ENCODE peak calls at places on chromosomes 13 and 19, in nine cellular contexts. One of them, this sample, is unnamed.

GRCh38 chr13:73168993-73169401 is 110.2 kb downstream of the KLF5 start:
- DNase-seq in NCI-H2081: no peak
- DNase-seq in activated CD8-positive, alpha-beta memory T cell treated with anti-CD3 and anti-CD28 coated beads, Interleukin-2, amount 50 U/mL, for 48 hours: no peak
- DNase-seq in left lung: no peak
- DNase-seq in heart right ventricle: no peak
- DNase-seq in stimulated activated CD4-positive, alpha-beta T cell treated with anti-CD3 and anti-CD28 coated beads, Interleukin-15, amount 100 ng/mL, for 48 hours: no peak
- DNase-seq in foreskin fibroblast: peak; percentile 29
- DNase-seq in endothelial cell: no peak
- DNase-seq in activated naive CD4-positive, alpha-beta T cell treated with anti-CD3 and anti-CD28 coated beads for 36 hours: no peak
- DNase-seq in this sample: no peak

GRCh38 chr19:7535035-7535992 is at the start of gene PNPLA6:
- DNase-seq in NCI-H2081: peak; percentile 90
- DNase-seq in activated CD8-positive, alpha-beta memory T cell treated with anti-CD3 and anti-CD28 coated beads, Interleukin-2, amount 50 U/mL, for 48 hours: peak; percentile 97
- DNase-seq in left lung: peak; percentile 98
- DNase-seq in heart right ventricle: peak; percentile 98
- DNase-seq in stimulated activated CD4-positive, alpha-beta T cell treated with anti-CD3 and anti-CD28 coated beads, Interleukin-15, amount 100 ng/mL, for 48 hours: peak; percentile 86
- DNase-seq in foreskin fibroblast: peak; percentile 98
- DNase-seq in endothelial cell: peak; percentile 96
- DNase-seq in activated naive CD4-positive, alpha-beta T cell treated with anti-CD3 and anti-CD28 coated beads for 36 hours: peak; percentile 95
- DNase-seq in this sample: peak; percentile 95

GRCh38 chr13:76745246-76746200 is 140.7 kb downstream of the KCTD12 start:
- DNase-seq in NCI-H2081: no peak
- DNase-seq in activated CD8-positive, alpha-beta memory T cell treated with anti-CD3 and anti-CD28 coated beads, Interleukin-2, amount 50 U/mL, for 48 hours: no peak
- DNase-seq in left lung: no peak
- DNase-seq in heart right ventricle: no peak
- DNase-seq in stimulated activated CD4-positive, alpha-beta T cell treated with anti-CD3 and anti-CD28 coated beads, Interleukin-15, amount 100 ng/mL, for 48 hours: no peak
- DNase-seq in foreskin fibroblast: no peak
- DNase-seq in endothelial cell: no peak
- DNase-seq in activated naive CD4-positive, alpha-beta T cell treated with anti-CD3 and anti-CD28 coated beads for 36 hours: no peak
- DNase-seq in this sample: peak; percentile 51

GRCh38 chr13:41456768-41457588 is at the start of gene RGCC:
- DNase-seq in NCI-H2081: peak; percentile 12
- DNase-seq in activated CD8-positive, alpha-beta memory T cell treated with anti-CD3 and anti-CD28 coated beads, Interleukin-2, amount 50 U/mL, for 48 hours: peak; percentile 97
- DNase-seq in left lung: peak; percentile 97
- DNase-seq in heart right ventricle: peak; percentile 83
- DNase-seq in stimulated activated CD4-positive, alpha-beta T cell treated with anti-CD3 and anti-CD28 coated beads, Interleukin-15, amount 100 ng/mL, for 48 hours: peak; percentile 88
- DNase-seq in foreskin fibroblast: peak; percentile 82
- DNase-seq in endothelial cell: peak; percentile 62
- DNase-seq in activated naive CD4-positive, alpha-beta T cell treated with anti-CD3 and anti-CD28 coated beads for 36 hours: peak; percentile 94
- DNase-seq in this sample: no peak

GRCh38 chr19:574658-575526 is 2.5 kb downstream of the BSG start:
- DNase-seq in NCI-H2081: no peak
- DNase-seq in activated CD8-positive, alpha-beta memory T cell treated with anti-CD3 and anti-CD28 coated beads, Interleukin-2, amount 50 U/mL, for 48 hours: no peak
- DNase-seq in left lung: peak; percentile 80
- DNase-seq in heart right ventricle: peak; percentile 69
- DNase-seq in stimulated activated CD4-positive, alpha-beta T cell treated with anti-CD3 and anti-CD28 coated beads, Interleukin-15, amount 100 ng/mL, for 48 hours: no peak
- DNase-seq in foreskin fibroblast: peak; percentile 73
- DNase-seq in endothelial cell: no peak
- DNase-seq in activated naive CD4-positive, alpha-beta T cell treated with anti-CD3 and anti-CD28 coated beads for 36 hours: no peak
- DNase-seq in this sample: no peak

GRCh38 chr13:73635166-73635787 is 498.9 kb downstream of the KLF12 start:
- DNase-seq in NCI-H2081: no peak
- DNase-seq in activated CD8-positive, alpha-beta memory T cell treated with anti-CD3 and anti-CD28 coated beads, Interleukin-2, amount 50 U/mL, for 48 hours: no peak
- DNase-seq in left lung: no peak
- DNase-seq in heart right ventricle: no peak
- DNase-seq in stimulated activated CD4-positive, alpha-beta T cell treated with anti-CD3 and anti-CD28 coated beads, Interleukin-15, amount 100 ng/mL, for 48 hours: no peak
- DNase-seq in foreskin fibroblast: no peak
- DNase-seq in endothelial cell: no peak
- DNase-seq in activated naive CD4-positive, alpha-beta T cell treated with anti-CD3 and anti-CD28 coated beads for 36 hours: no peak
- DNase-seq in this sample: no peak

GRCh38 chr19:56377105-56377924 is 16.0 kb downstream of the ZNF582 start:
- DNase-seq in NCI-H2081: no peak
- DNase-seq in activated CD8-positive, alpha-beta memory T cell treated with anti-CD3 and anti-CD28 coated beads, Interleukin-2, amount 50 U/mL, for 48 hours: no peak
- DNase-seq in left lung: no peak
- DNase-seq in heart right ventricle: no peak
- DNase-seq in stimulated activated CD4-positive, alpha-beta T cell treated with anti-CD3 and anti-CD28 coated beads, Interleukin-15, amount 100 ng/mL, for 48 hours: no peak
- DNase-seq in foreskin fibroblast: no peak
- DNase-seq in endothelial cell: no peak
- DNase-seq in activated naive CD4-positive, alpha-beta T cell treated with anti-CD3 and anti-CD28 coated beads for 36 hours: no peak
- DNase-seq in this sample: no peak

GRCh38 chr13:59038824-59039223 is 1124.9 kb downstream of the DIAPH3 start:
- DNase-seq in NCI-H2081: no peak
- DNase-seq in activated CD8-positive, alpha-beta memory T cell treated with anti-CD3 and anti-CD28 coated beads, Interleukin-2, amount 50 U/mL, for 48 hours: no peak
- DNase-seq in left lung: no peak
- DNase-seq in heart right ventricle: no peak
- DNase-seq in stimulated activated CD4-positive, alpha-beta T cell treated with anti-CD3 and anti-CD28 coated beads, Interleukin-15, amount 100 ng/mL, for 48 hours: no peak
- DNase-seq in foreskin fibroblast: peak; percentile 2
- DNase-seq in endothelial cell: no peak
- DNase-seq in activated naive CD4-positive, alpha-beta T cell treated with anti-CD3 and anti-CD28 coated beads for 36 hours: no peak
- DNase-seq in this sample: no peak

GRCh38 chr19:443005-443404 is 17.8 kb downstream of the SHC2 start:
- DNase-seq in NCI-H2081: no peak
- DNase-seq in activated CD8-positive, alpha-beta memory T cell treated with anti-CD3 and anti-CD28 coated beads, Interleukin-2, amount 50 U/mL, for 48 hours: no peak
- DNase-seq in left lung: no peak
- DNase-seq in heart right ventricle: no peak
- DNase-seq in stimulated activated CD4-positive, alpha-beta T cell treated with anti-CD3 and anti-CD28 coated beads, Interleukin-15, amount 100 ng/mL, for 48 hours: no peak
- DNase-seq in foreskin fibroblast: no peak
- DNase-seq in endothelial cell: no peak
- DNase-seq in activated naive CD4-positive, alpha-beta T cell treated with anti-CD3 and anti-CD28 coated beads for 36 hours: no peak
- DNase-seq in this sample: no peak

GRCh38 chr19:35935911-35936737 is at the start of gene LRFN3:
- DNase-seq in NCI-H2081: peak; percentile 67
- DNase-seq in activated CD8-positive, alpha-beta memory T cell treated with anti-CD3 and anti-CD28 coated beads, Interleukin-2, amount 50 U/mL, for 48 hours: peak; percentile 84
- DNase-seq in left lung: peak; percentile 91
- DNase-seq in heart right ventricle: peak; percentile 78
- DNase-seq in stimulated activated CD4-positive, alpha-beta T cell treated with anti-CD3 and anti-CD28 coated beads, Interleukin-15, amount 100 ng/mL, for 48 hours: no peak
- DNase-seq in foreskin fibroblast: peak; percentile 90
- DNase-seq in endothelial cell: peak; percentile 74
- DNase-seq in activated naive CD4-positive, alpha-beta T cell treated with anti-CD3 and anti-CD28 coated beads for 36 hours: peak; percentile 63
- DNase-seq in this sample: peak; percentile 26

GRCh38 chr13:101155920-101156319 is 260.4 kb downstream of the NALCN start:
- DNase-seq in NCI-H2081: no peak
- DNase-seq in activated CD8-positive, alpha-beta memory T cell treated with anti-CD3 and anti-CD28 coated beads, Interleukin-2, amount 50 U/mL, for 48 hours: no peak
- DNase-seq in left lung: no peak
- DNase-seq in heart right ventricle: no peak
- DNase-seq in stimulated activated CD4-positive, alpha-beta T cell treated with anti-CD3 and anti-CD28 coated beads, Interleukin-15, amount 100 ng/mL, for 48 hours: no peak
- DNase-seq in foreskin fibroblast: peak; percentile 40
- DNase-seq in endothelial cell: no peak
- DNase-seq in activated naive CD4-positive, alpha-beta T cell treated with anti-CD3 and anti-CD28 coated beads for 36 hours: no peak
- DNase-seq in this sample: no peak

GRCh38 chr19:47598407-47599349 is 10.3 kb upstream of the BICRA start:
- DNase-seq in NCI-H2081: no peak
- DNase-seq in activated CD8-positive, alpha-beta memory T cell treated with anti-CD3 and anti-CD28 coated beads, Interleukin-2, amount 50 U/mL, for 48 hours: no peak
- DNase-seq in left lung: peak; percentile 55
- DNase-seq in heart right ventricle: no peak
- DNase-seq in stimulated activated CD4-positive, alpha-beta T cell treated with anti-CD3 and anti-CD28 coated beads, Interleukin-15, amount 100 ng/mL, for 48 hours: no peak
- DNase-seq in foreskin fibroblast: peak; percentile 97
- DNase-seq in endothelial cell: no peak
- DNase-seq in activated naive CD4-positive, alpha-beta T cell treated with anti-CD3 and anti-CD28 coated beads for 36 hours: no peak
- DNase-seq in this sample: no peak

GRCh38 chr19:50808856-50809255 is 14.7 kb downstream of the KLK1 start:
- DNase-seq in NCI-H2081: no peak
- DNase-seq in activated CD8-positive, alpha-beta memory T cell treated with anti-CD3 and anti-CD28 coated beads, Interleukin-2, amount 50 U/mL, for 48 hours: no peak
- DNase-seq in left lung: no peak
- DNase-seq in heart right ventricle: no peak
- DNase-seq in stimulated activated CD4-positive, alpha-beta T cell treated with anti-CD3 and anti-CD28 coated beads, Interleukin-15, amount 100 ng/mL, for 48 hours: no peak
- DNase-seq in foreskin fibroblast: no peak
- DNase-seq in endothelial cell: no peak
- DNase-seq in activated naive CD4-positive, alpha-beta T cell treated with anti-CD3 and anti-CD28 coated beads for 36 hours: no peak
- DNase-seq in this sample: no peak

GRCh38 chr19:15424121-15424520 is 5.3 kb upstream of the AKAP8L start:
- DNase-seq in NCI-H2081: no peak
- DNase-seq in activated CD8-positive, alpha-beta memory T cell treated with anti-CD3 and anti-CD28 coated beads, Interleukin-2, amount 50 U/mL, for 48 hours: no peak
- DNase-seq in left lung: no peak
- DNase-seq in heart right ventricle: no peak
- DNase-seq in stimulated activated CD4-positive, alpha-beta T cell treated with anti-CD3 and anti-CD28 coated beads, Interleukin-15, amount 100 ng/mL, for 48 hours: no peak
- DNase-seq in foreskin fibroblast: no peak
- DNase-seq in endothelial cell: no peak
- DNase-seq in activated naive CD4-positive, alpha-beta T cell treated with anti-CD3 and anti-CD28 coated beads for 36 hours: no peak
- DNase-seq in this sample: no peak

GRCh38 chr13:21557995-21558394 is 46.0 kb downstream of the MICU2 start:
- DNase-seq in NCI-H2081: peak; percentile 2
- DNase-seq in activated CD8-positive, alpha-beta memory T cell treated with anti-CD3 and anti-CD28 coated beads, Interleukin-2, amount 50 U/mL, for 48 hours: no peak
- DNase-seq in left lung: no peak
- DNase-seq in heart right ventricle: no peak
- DNase-seq in stimulated activated CD4-positive, alpha-beta T cell treated with anti-CD3 and anti-CD28 coated beads, Interleukin-15, amount 100 ng/mL, for 48 hours: no peak
- DNase-seq in foreskin fibroblast: peak; percentile 6
- DNase-seq in endothelial cell: peak; percentile 8
- DNase-seq in activated naive CD4-positive, alpha-beta T cell treated with anti-CD3 and anti-CD28 coated beads for 36 hours: peak; percentile 17
- DNase-seq in this sample: no peak

GRCh38 chr19:18165794-18166544 is 7.6 kb upstream of the IFI30 start:
- DNase-seq in NCI-H2081: no peak
- DNase-seq in activated CD8-positive, alpha-beta memory T cell treated with anti-CD3 and anti-CD28 coated beads, Interleukin-2, amount 50 U/mL, for 48 hours: no peak
- DNase-seq in left lung: no peak
- DNase-seq in heart right ventricle: no peak
- DNase-seq in stimulated activated CD4-positive, alpha-beta T cell treated with anti-CD3 and anti-CD28 coated beads, Interleukin-15, amount 100 ng/mL, for 48 hours: no peak
- DNase-seq in foreskin fibroblast: no peak
- DNase-seq in endothelial cell: no peak
- DNase-seq in activated naive CD4-positive, alpha-beta T cell treated with anti-CD3 and anti-CD28 coated beads for 36 hours: no peak
- DNase-seq in this sample: no peak

GRCh38 chr13:20387441-20387971 is 138.2 kb downstream of the CRYL1 start:
- DNase-seq in NCI-H2081: no peak
- DNase-seq in activated CD8-positive, alpha-beta memory T cell treated with anti-CD3 and anti-CD28 coated beads, Interleukin-2, amount 50 U/mL, for 48 hours: no peak
- DNase-seq in left lung: no peak
- DNase-seq in heart right ventricle: no peak
- DNase-seq in stimulated activated CD4-positive, alpha-beta T cell treated with anti-CD3 and anti-CD28 coated beads, Interleukin-15, amount 100 ng/mL, for 48 hours: no peak
- DNase-seq in foreskin fibroblast: no peak
- DNase-seq in endothelial cell: no peak
- DNase-seq in activated naive CD4-positive, alpha-beta T cell treated with anti-CD3 and anti-CD28 coated beads for 36 hours: no peak
- DNase-seq in this sample: no peak

GRCh38 chr13:37409756-37410155 is 188.8 kb downstream of the POSTN start:
- DNase-seq in NCI-H2081: no peak
- DNase-seq in activated CD8-positive, alpha-beta memory T cell treated with anti-CD3 and anti-CD28 coated beads, Interleukin-2, amount 50 U/mL, for 48 hours: no peak
- DNase-seq in left lung: no peak
- DNase-seq in heart right ventricle: no peak
- DNase-seq in stimulated activated CD4-positive, alpha-beta T cell treated with anti-CD3 and anti-CD28 coated beads, Interleukin-15, amount 100 ng/mL, for 48 hours: no peak
- DNase-seq in foreskin fibroblast: peak; percentile 43
- DNase-seq in endothelial cell: no peak
- DNase-seq in activated naive CD4-positive, alpha-beta T cell treated with anti-CD3 and anti-CD28 coated beads for 36 hours: no peak
- DNase-seq in this sample: no peak

GRCh38 chr13:109271991-109272454 is 514.4 kb downstream of the IRS2 start:
- DNase-seq in NCI-H2081: no peak
- DNase-seq in activated CD8-positive, alpha-beta memory T cell treated with anti-CD3 and anti-CD28 coated beads, Interleukin-2, amount 50 U/mL, for 48 hours: no peak
- DNase-seq in left lung: no peak
- DNase-seq in heart right ventricle: no peak
- DNase-seq in stimulated activated CD4-positive, alpha-beta T cell treated with anti-CD3 and anti-CD28 coated beads, Interleukin-15, amount 100 ng/mL, for 48 hours: no peak
- DNase-seq in foreskin fibroblast: no peak
- DNase-seq in endothelial cell: no peak
- DNase-seq in activated naive CD4-positive, alpha-beta T cell treated with anti-CD3 and anti-CD28 coated beads for 36 hours: no peak
- DNase-seq in this sample: no peak

GRCh38 chr13:110458017-110458416 is 103.5 kb downstream of the RAB20 start:
- DNase-seq in NCI-H2081: no peak
- DNase-seq in activated CD8-positive, alpha-beta memory T cell treated with anti-CD3 and anti-CD28 coated beads, Interleukin-2, amount 50 U/mL, for 48 hours: no peak
- DNase-seq in left lung: no peak
- DNase-seq in heart right ventricle: no peak
- DNase-seq in stimulated activated CD4-positive, alpha-beta T cell treated with anti-CD3 and anti-CD28 coated beads, Interleukin-15, amount 100 ng/mL, for 48 hours: no peak
- DNase-seq in foreskin fibroblast: no peak
- DNase-seq in endothelial cell: no peak
- DNase-seq in activated naive CD4-positive, alpha-beta T cell treated with anti-CD3 and anti-CD28 coated beads for 36 hours: no peak
- DNase-seq in this sample: no peak